ENCODE peak calls at places on chromosome 4, in five cellular contexts. Q, P, V, M and I are unnamed samples.

GRCh38 chr4:25879587-25879986 is 16.8 kb upstream of the SEL1L3 start:
- DNase-seq in V (no peak), M (no peak), Q (no peak), P (no peak), I (no peak)

GRCh38 chr4:61501812-61502211 is 301.7 kb downstream of the ADGRL3 start:
- DNase-seq in Q (no peak), P (no peak), M (no peak), V (no peak), I (no peak)

GRCh38 chr4:52202931-52203330 is 151.8 kb downstream of the SPATA18 start:
- DNase-seq in V (no peak), P (no peak), M (no peak), Q (no peak), I (no peak)

GRCh38 chr4:20544645-20545044 is 155.6 kb upstream of the PACRGL start:
- DNase-seq in M (peak; percentile 82), V (no peak), Q (no peak), P (no peak), I (peak; percentile 70)

GRCh38 chr4:123807866-123808265 is 411.3 kb downstream of the SPRY1 start:
- DNase-seq in M (no peak), P (no peak), Q (no peak), V (no peak), I (no peak)

GRCh38 chr4:18389118-18389517 is 367.6 kb upstream of the LCORL start:
- DNase-seq in Q (no peak), M (no peak), V (no peak), P (no peak), I (no peak)

GRCh38 chr4:168674869-168675268 is 178.0 kb downstream of the PALLD start:
- DNase-seq in Q (no peak), V (no peak), M (peak; percentile 60), P (no peak), I (no peak)

GRCh38 chr4:108317377-108317776 is 148.6 kb upstream of the LEF1 start:
- DNase-seq in M (no peak), Q (no peak), V (no peak), P (no peak), I (no peak)

GRCh38 chr4:67762091-67762490 is 7.9 kb upstream of the GNRHR start:
- DNase-seq in V (no peak), M (peak; percentile 77), Q (no peak), P (no peak), I (peak; percentile 70)

GRCh38 chr4:3305610-3306371 is 13.0 kb downstream of the RGS12 start:
- DNase-seq in Q (peak; percentile 62), M (no peak), P (peak; percentile 50), V (no peak), I (peak; percentile 51)

GRCh38 chr4:149914521-149915115 is 99.0 kb upstream of the IQCM start:
- DNase-seq in P (no peak), V (peak; percentile 28), Q (no peak), M (peak; percentile 83), I (peak; percentile 73)

GRCh38 chr4:40241936-40242590 is 45.2 kb downstream of the RHOH start:
- DNase-seq in P (no peak), V (no peak), M (no peak), Q (no peak), I (no peak)

GRCh38 chr4:85430697-85431096 is 44.3 kb upstream of the ARHGAP24 start:
- DNase-seq in Q (no peak), P (no peak), M (no peak), V (no peak), I (no peak)

GRCh38 chr4:47525154-47525819 is 40.2 kb downstream of the ATP10D start:
- DNase-seq in M (peak; percentile 95), P (no peak), Q (no peak), V (peak; percentile 29), I (peak; percentile 94)

GRCh38 chr4:40594261-40595178 is 35.1 kb downstream of the RBM47 start:
- DNase-seq in M (peak; percentile 86), V (no peak), Q (no peak), P (no peak), I (peak; percentile 81)

GRCh38 chr4:52907510-52907909 is 45.4 kb downstream of the RASL11B start:
- DNase-seq in M (no peak), P (no peak), Q (no peak), V (no peak), I (no peak)

GRCh38 chr4:113979973-113980615 is 647 bp upstream of the ARSJ start:
- DNase-seq in M (no peak), Q (no peak), P (no peak), V (no peak), I (peak; percentile 41)

GRCh38 chr4:37440519-37440900 is 196.0 kb downstream of the NWD2 start:
- DNase-seq in P (no peak), Q (no peak), M (no peak), V (no peak), I (no peak)

GRCh38 chr4:38868055-38868965 is 704 bp downstream of the FAM114A1 start:
- DNase-seq in V (peak; percentile 44), M (peak; percentile 40), Q (no peak), P (peak; percentile 72), I (peak; percentile 44)

GRCh38 chr4:21385706-21386105 is 562.9 kb downstream of the KCNIP4 start:
- DNase-seq in M (no peak), Q (no peak), V (no peak), P (no peak), I (no peak)

GRCh38 chr4:61442936-61443335 is 242.8 kb downstream of the ADGRL3 start:
- DNase-seq in Q (no peak), M (peak; percentile 37), P (no peak), V (no peak), I (peak; percentile 63)

GRCh38 chr4:80393246-80393969 is 57.9 kb downstream of the CFAP299 start:
- DNase-seq in V (no peak), Q (no peak), M (peak; percentile 45), P (no peak), I (peak; percentile 77)

GRCh38 chr4:30950737-30951136 is 230.6 kb downstream of the PCDH7 start:
- DNase-seq in Q (no peak), V (no peak), P (no peak), M (no peak), I (no peak)

GRCh38 chr4:155371432-155372043 is 5.2 kb downstream of the MAP9 start:
- DNase-seq in Q (no peak), M (peak; percentile 59), V (no peak), P (no peak), I (peak; percentile 58)

GRCh38 chr4:147794787-147795413 is 63.0 kb downstream of the ARHGAP10 start:
- DNase-seq in M (no peak), Q (no peak), V (no peak), P (no peak), I (no peak)

GRCh38 chr4:158624889-158625478 is 46.7 kb downstream of the C4orf46 start:
- DNase-seq in V (peak; percentile 19), M (peak; percentile 89), P (no peak), Q (no peak), I (peak; percentile 81)

GRCh38 chr4:68895561-68896198 is 55.9 kb downstream of the UGT2A3 start:
- DNase-seq in Q (no peak), M (no peak), V (no peak), P (no peak), I (peak; percentile 15)

GRCh38 chr4:81207793-81208192 is 7.2 kb downstream of the PRKG2 start:
- DNase-seq in M (peak; percentile 93), P (no peak), V (no peak), Q (no peak), I (peak; percentile 76)

GRCh38 chr4:25215506-25215905 is 18.3 kb upstream of the PI4K2B start:
- DNase-seq in V (no peak), Q (no peak), P (no peak), M (no peak), I (no peak)

GRCh38 chr4:648579-649292 is 23.4 kb downstream of the PDE6B start:
- DNase-seq in M (no peak), V (no peak), P (no peak), Q (no peak), I (no peak)

GRCh38 chr4:70895846-70896435 is 6.2 kb upstream of the MOB1B start:
- DNase-seq in P (no peak), Q (no peak), M (peak; percentile 59), V (peak; percentile 23), I (no peak)

GRCh38 chr4:21522296-21522695 is 426.3 kb downstream of the KCNIP4 start:
- DNase-seq in P (no peak), V (no peak), M (no peak), Q (no peak), I (no peak)

GRCh38 chr4:78070731-78071282 is 13.7 kb downstream of the FRAS1 start:
- DNase-seq in V (no peak), M (no peak), Q (no peak), P (no peak), I (no peak)

GRCh38 chr4:78749258-78749971 is 26.7 kb upstream of the BMP2K start:
- DNase-seq in M (peak; percentile 27), V (no peak), Q (no peak), P (no peak), I (no peak)

GRCh38 chr4:38805530-38806145 is 1.0 kb upstream of the TLR1 start:
- DNase-seq in V (peak; percentile 36), M (peak; percentile 27), P (no peak), Q (peak; percentile 3), I (peak; percentile 39)

GRCh38 chr4:106315476-106315967 is 487 bp downstream of the TBCK start:
- DNase-seq in M (peak; percentile 31), V (no peak), P (no peak), Q (no peak), I (peak; percentile 22)